ENCODE peak calls at places on chromosomes 6 and 20, in five cellular contexts. One of them, this sample, is unnamed.
A peak's percentile ranks its signal among the peaks of the same experiment; 100 is the strongest.

GRCh38 chr6:136014454-136015421 is 163.2 kb downstream of the PDE7B start:
- DNase-seq in IMR-90: peak; percentile 100
- DNase-seq in neuronal stem cell: no peak
- DNase-seq in colonic mucosa: no peak
- DNase-seq in neural progenitor cell: no peak
- DNase-seq in this sample: no peak

GRCh38 chr20:15045246-15045645 is 707.8 kb upstream of the FLRT3 start:
- DNase-seq in IMR-90: no peak
- DNase-seq in neuronal stem cell: no peak
- DNase-seq in colonic mucosa: no peak
- DNase-seq in neural progenitor cell: no peak
- DNase-seq in this sample: no peak

GRCh38 chr6:30844118-30844535 is 40.2 kb upstream of the DDR1 start:
- DNase-seq in neuronal stem cell: peak; percentile 43
- DNase-seq in neural progenitor cell: peak; percentile 73
- DNase-seq in IMR-90: peak; percentile 53
- DNase-seq in colonic mucosa: no peak
- DNase-seq in this sample: peak; percentile 66

GRCh38 chr6:25329982-25330381 is 50.8 kb downstream of the CARMIL1 start:
- DNase-seq in neural progenitor cell: no peak
- DNase-seq in colonic mucosa: no peak
- DNase-seq in neuronal stem cell: no peak
- DNase-seq in IMR-90: no peak
- DNase-seq in this sample: no peak

GRCh38 chr6:7424967-7425807 is 35.6 kb downstream of the RIOK1 start:
- DNase-seq in IMR-90: peak; percentile 41
- DNase-seq in neural progenitor cell: no peak
- DNase-seq in colonic mucosa: no peak
- DNase-seq in neuronal stem cell: no peak
- DNase-seq in this sample: no peak

GRCh38 chr20:25984933-25985332 is 288.3 kb upstream of the ZNF337 start:
- DNase-seq in colonic mucosa: peak; percentile 39
- DNase-seq in neuronal stem cell: no peak
- DNase-seq in IMR-90: peak; percentile 49
- DNase-seq in neural progenitor cell: no peak
- DNase-seq in this sample: no peak

GRCh38 chr6:35148167-35148741 is 7.1 kb upstream of the TCP11 start:
- DNase-seq in IMR-90: peak; percentile 77
- DNase-seq in colonic mucosa: no peak
- DNase-seq in neural progenitor cell: peak; percentile 95
- DNase-seq in neuronal stem cell: peak; percentile 88
- DNase-seq in this sample: peak; percentile 87

GRCh38 chr6:31125162-31125561 is 4.9 kb upstream of the CDSN start:
- DNase-seq in IMR-90: peak; percentile 14
- DNase-seq in neural progenitor cell: no peak
- DNase-seq in neuronal stem cell: no peak
- DNase-seq in colonic mucosa: no peak
- DNase-seq in this sample: no peak

GRCh38 chr20:51158226-51158625 is 135.3 kb upstream of the KCNG1 start:
- DNase-seq in neuronal stem cell: no peak
- DNase-seq in colonic mucosa: no peak
- DNase-seq in neural progenitor cell: no peak
- DNase-seq in IMR-90: no peak
- DNase-seq in this sample: no peak

GRCh38 chr6:32181148-32181702 is 2.8 kb downstream of the AGER start:
- DNase-seq in IMR-90: no peak
- DNase-seq in neural progenitor cell: no peak
- DNase-seq in colonic mucosa: no peak
- DNase-seq in neuronal stem cell: no peak
- DNase-seq in this sample: no peak

GRCh38 chr20:1824834-1825233 is 70.4 kb upstream of the SIRPA start:
- DNase-seq in neuronal stem cell: no peak
- DNase-seq in neural progenitor cell: no peak
- DNase-seq in colonic mucosa: no peak
- DNase-seq in IMR-90: no peak
- DNase-seq in this sample: no peak

GRCh38 chr20:41726727-41727126 is 108.5 kb upstream of the CHD6 start:
- DNase-seq in neuronal stem cell: no peak
- DNase-seq in colonic mucosa: no peak
- DNase-seq in IMR-90: no peak
- DNase-seq in neural progenitor cell: no peak
- DNase-seq in this sample: no peak

GRCh38 chr6:149212892-149213786 is 104.4 kb upstream of the TAB2 start:
- DNase-seq in neural progenitor cell: no peak
- DNase-seq in colonic mucosa: no peak
- DNase-seq in IMR-90: no peak
- DNase-seq in neuronal stem cell: no peak
- DNase-seq in this sample: no peak

GRCh38 chr6:4707011-4707410 is 69.2 kb upstream of the CDYL start:
- DNase-seq in neuronal stem cell: no peak
- DNase-seq in colonic mucosa: no peak
- DNase-seq in neural progenitor cell: no peak
- DNase-seq in IMR-90: no peak
- DNase-seq in this sample: no peak

GRCh38 chr6:156434049-156434794 is 343.0 kb upstream of the ARID1B start:
- DNase-seq in neural progenitor cell: no peak
- DNase-seq in colonic mucosa: no peak
- DNase-seq in IMR-90: no peak
- DNase-seq in neuronal stem cell: no peak
- DNase-seq in this sample: no peak
- H3K4me3 ChIP-seq in neural progenitor cell: no peak overlapping the region
- H3K4me3 ChIP-seq in colonic mucosa: no peak overlapping the region
- H3K4me3 ChIP-seq in IMR-90: no peak overlapping the region
- H3K4me3 ChIP-seq in neuronal stem cell: no peak overlapping the region
- H3K4me3 ChIP-seq in this sample: no peak overlapping the region

DNA sequence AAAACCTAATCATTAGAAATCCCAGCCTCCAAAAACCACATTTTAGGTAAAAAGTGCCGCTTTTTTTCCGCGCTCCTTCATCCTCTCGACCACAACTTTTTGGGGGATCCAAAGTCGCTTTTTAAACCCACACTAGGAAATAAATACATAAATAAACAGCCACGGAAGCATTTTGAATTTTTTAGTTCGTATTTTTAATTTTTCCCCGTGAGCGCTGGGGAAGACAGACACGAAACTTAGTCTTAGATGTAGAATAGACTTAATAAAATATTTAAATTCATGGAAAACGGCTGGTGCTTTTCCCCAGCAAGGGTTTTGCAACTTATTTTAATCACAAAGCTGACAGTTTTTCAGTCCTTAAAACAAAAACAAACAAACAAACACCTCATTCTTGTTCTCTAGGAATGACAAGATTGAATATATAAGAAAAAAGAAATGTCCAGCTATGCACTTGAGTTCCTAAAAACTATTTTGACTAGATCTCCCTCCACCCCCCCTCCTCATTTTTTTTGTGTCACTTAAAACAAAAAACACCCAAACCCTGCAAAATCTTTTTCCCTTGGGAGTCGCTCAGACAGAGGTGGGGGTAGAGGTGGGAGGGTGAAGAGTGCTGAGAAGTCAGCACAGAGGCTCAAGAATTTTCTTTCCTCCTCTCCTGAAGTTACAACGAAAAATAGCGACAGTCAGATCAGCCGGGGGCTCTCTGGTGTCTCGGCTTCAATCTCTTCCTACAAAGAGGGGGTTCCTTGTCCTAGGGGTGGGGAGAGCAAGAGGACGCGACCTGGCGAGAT is 43.4 kb upstream of the SUPT3H start:
- DNase-seq in IMR-90: no peak
- DNase-seq in neural progenitor cell: no peak
- DNase-seq in neuronal stem cell: peak; percentile 39
- DNase-seq in colonic mucosa: no peak
- DNase-seq in this sample: no peak
- H3K9ac ChIP-seq in IMR-90: peak overlapping the region; percentile 88
- H3K9ac ChIP-seq in neural progenitor cell: no peak overlapping the region
- H3K9ac ChIP-seq in neuronal stem cell: peak overlapping the region; percentile 77
- H3K9ac ChIP-seq in colonic mucosa: peak overlapping the region; percentile 50
- H3K9ac ChIP-seq in this sample: peak overlapping the region; percentile 64

DNA sequence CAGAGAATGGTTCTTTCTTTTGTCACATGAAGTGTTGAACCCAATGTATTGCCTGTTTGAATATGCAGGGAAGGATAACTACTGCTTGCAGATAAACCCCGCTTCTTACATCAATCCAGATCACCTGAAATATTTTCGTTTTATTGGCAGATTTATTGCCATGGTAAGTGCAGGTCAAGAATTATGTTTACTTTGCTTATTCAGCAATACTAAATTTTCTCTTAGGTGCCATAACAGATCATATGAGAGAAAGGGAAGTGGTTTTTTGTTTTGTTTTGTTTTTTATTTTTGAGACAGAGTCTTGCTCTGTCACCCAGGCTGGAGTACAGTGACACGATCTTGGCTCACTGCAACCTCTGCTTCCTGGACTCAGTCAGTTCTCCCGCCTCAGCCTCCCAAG is 36.6 kb upstream of the DYNLRB1 start:
- DNase-seq in colonic mucosa: no peak
- DNase-seq in IMR-90: no peak
- DNase-seq in neuronal stem cell: no peak
- DNase-seq in neural progenitor cell: no peak
- DNase-seq in this sample: no peak
- H3K9me3 ChIP-seq in colonic mucosa: no peaks in the 10 kb centered on the region
- H3K9me3 ChIP-seq in IMR-90: no peaks in the 10 kb centered on the region
- H3K9me3 ChIP-seq in neuronal stem cell: peaks cover 4% of the 10 kb centered on the region
- H3K9me3 ChIP-seq in neural progenitor cell: no peaks in the 10 kb centered on the region
- H3K9me3 ChIP-seq in this sample: peaks cover 5% of the 10 kb centered on the region

GRCh38 chr6:36422714-36423100 is 19.9 kb downstream of the PXT1 start:
- DNase-seq in IMR-90: no peak
- DNase-seq in neuronal stem cell: no peak
- DNase-seq in colonic mucosa: no peak
- DNase-seq in neural progenitor cell: no peak
- DNase-seq in this sample: no peak
- H3K4me3 ChIP-seq in IMR-90: peak overlapping the region; percentile 51
- H3K4me3 ChIP-seq in neuronal stem cell: no peak overlapping the region
- H3K4me3 ChIP-seq in colonic mucosa: peak overlapping the region; percentile 41
- H3K4me3 ChIP-seq in neural progenitor cell: peak overlapping the region; percentile 38
- H3K4me3 ChIP-seq in this sample: no peak overlapping the region

GRCh38 chr20:32680544-32681174 is 6.9 kb upstream of the C20orf203 start:
- DNase-seq in neuronal stem cell: no peak
- DNase-seq in IMR-90: no peak
- DNase-seq in colonic mucosa: no peak
- DNase-seq in neural progenitor cell: no peak
- DNase-seq in this sample: no peak

GRCh38 chr20:32682508-32682987 is 8.8 kb upstream of the C20orf203 start:
- DNase-seq in colonic mucosa: no peak
- DNase-seq in IMR-90: no peak
- DNase-seq in neuronal stem cell: no peak
- DNase-seq in neural progenitor cell: no peak
- DNase-seq in this sample: no peak

GRCh38 chr20:32685541-32686529 is 12.1 kb upstream of the C20orf203 start:
- DNase-seq in neural progenitor cell: peak; percentile 56
- DNase-seq in IMR-90: peak; percentile 93
- DNase-seq in neuronal stem cell: no peak
- DNase-seq in colonic mucosa: no peak
- DNase-seq in this sample: no peak

GRCh38 chr20:32678948-32679347 is 5.2 kb upstream of the C20orf203 start:
- DNase-seq in neuronal stem cell: no peak
- DNase-seq in colonic mucosa: no peak
- DNase-seq in IMR-90: peak; percentile 17
- DNase-seq in neural progenitor cell: no peak
- DNase-seq in this sample: no peak

GRCh38 chr20:32681175-32682084 is 7.7 kb upstream of the C20orf203 start:
- DNase-seq in neuronal stem cell: no peak
- DNase-seq in colonic mucosa: no peak
- DNase-seq in IMR-90: peak; percentile 17
- DNase-seq in neural progenitor cell: peak; percentile 78
- DNase-seq in this sample: peak; percentile 63
- H3K9ac ChIP-seq in neuronal stem cell: no peak overlapping the region
- H3K9ac ChIP-seq in colonic mucosa: no peak overlapping the region
- H3K9ac ChIP-seq in IMR-90: no peak overlapping the region
- H3K9ac ChIP-seq in neural progenitor cell: no peak overlapping the region
- H3K9ac ChIP-seq in this sample: peak overlapping the region; percentile 53

GRCh38 chr6:37319856-37320255 is 33.9 kb upstream of the RNF8 start:
- DNase-seq in colonic mucosa: no peak
- DNase-seq in IMR-90: peak; percentile 37
- DNase-seq in neuronal stem cell: no peak
- DNase-seq in neural progenitor cell: no peak
- DNase-seq in this sample: no peak

GRCh38 chr6:37319156-37319555 is 34.6 kb upstream of the RNF8 start:
- DNase-seq in IMR-90: no peak
- DNase-seq in colonic mucosa: no peak
- DNase-seq in neuronal stem cell: no peak
- DNase-seq in neural progenitor cell: no peak
- DNase-seq in this sample: no peak

GRCh38 chr6:37314803-37315515 is 38.8 kb upstream of the RNF8 start:
- DNase-seq in neuronal stem cell: no peak
- DNase-seq in IMR-90: peak; percentile 66
- DNase-seq in colonic mucosa: peak; percentile 28
- DNase-seq in neural progenitor cell: peak; percentile 59
- DNase-seq in this sample: peak; percentile 15

GRCh38 chr6:37316071-37316470 is 37.7 kb upstream of the RNF8 start:
- DNase-seq in neural progenitor cell: no peak
- DNase-seq in colonic mucosa: no peak
- DNase-seq in IMR-90: no peak
- DNase-seq in neuronal stem cell: no peak
- DNase-seq in this sample: no peak

DNA sequence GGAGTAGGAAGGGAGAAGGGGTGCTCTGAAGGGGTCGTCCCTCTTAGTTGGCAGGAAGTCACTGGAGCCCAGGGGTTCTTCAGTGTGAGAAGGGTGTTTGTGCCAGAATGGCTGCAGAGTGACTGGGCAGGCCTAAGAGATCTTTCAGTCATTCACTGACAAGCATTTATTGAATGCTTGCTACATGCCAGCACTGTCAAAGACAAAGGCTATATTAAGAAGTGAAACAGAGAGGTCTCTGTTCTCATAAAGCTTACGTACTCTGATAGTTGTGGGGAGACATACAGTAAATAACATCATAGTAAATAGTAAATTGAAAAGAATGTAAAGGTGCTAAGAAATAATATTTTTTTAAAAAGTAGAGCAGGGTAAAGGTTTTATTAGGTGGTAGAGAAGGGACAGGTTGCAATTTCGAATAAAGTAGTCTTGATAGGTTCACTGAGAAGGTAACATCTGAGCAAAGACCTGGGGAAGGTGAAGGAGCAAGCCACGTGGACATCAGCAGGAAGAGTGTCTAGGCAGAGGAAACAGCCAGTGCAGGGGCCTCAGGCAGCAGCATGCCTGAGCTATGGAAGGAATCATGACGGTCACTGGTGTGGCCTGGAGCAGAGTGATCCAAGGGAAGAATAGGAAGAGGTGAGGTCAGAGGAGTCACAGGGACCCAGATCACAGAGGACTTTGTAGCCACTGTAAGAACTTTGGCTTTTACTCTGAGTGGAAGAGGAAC is 36.3 kb upstream of the RNF8 start:
- DNase-seq in colonic mucosa: no peak
- DNase-seq in IMR-90: no peak
- DNase-seq in neural progenitor cell: no peak
- DNase-seq in neuronal stem cell: no peak
- DNase-seq in this sample: no peak
- H3K9me3 ChIP-seq in colonic mucosa: no peaks in the 10 kb centered on the region
- H3K9me3 ChIP-seq in IMR-90: no peaks in the 10 kb centered on the region
- H3K9me3 ChIP-seq in neural progenitor cell: no peaks in the 10 kb centered on the region
- H3K9me3 ChIP-seq in neuronal stem cell: no peaks in the 10 kb centered on the region
- H3K9me3 ChIP-seq in this sample: no peaks in the 10 kb centered on the region